ENCODE peak calls at places on chromosomes 13 and 19, in five cellular contexts. G, E, J, K and Y are unnamed samples.

GRCh38 chr19:40163541-40164129 is 27.6 kb upstream of the MAP3K10 start:
- DNase-seq in E (no peak), G (no peak), K (no peak), J (no peak), Y (no peak)

GRCh38 chr13:42046448-42046847 is 2.0 kb upstream of the DGKH start:
- DNase-seq in J (no peak), E (no peak), K (no peak), G (no peak), Y (no peak)

GRCh38 chr19:57850553-57851017 is 926 bp downstream of the ZNF587 start:
- DNase-seq in K (peak; percentile 78), G (peak; percentile 29), E (peak; percentile 28), J (peak; percentile 56), Y (peak; percentile 63)

GRCh38 chr19:49741210-49741844 is 21.8 kb downstream of the TSKS start:
- DNase-seq in J (no peak), G (peak; percentile 42), E (no peak), K (no peak), Y (no peak)

GRCh38 chr13:27182054-27182453 is 10.4 kb upstream of the USP12 start:
- DNase-seq in G (no peak), K (no peak), J (no peak), E (no peak), Y (no peak)

GRCh38 chr13:26538363-26539317 is 18.8 kb upstream of the WASF3 start:
- DNase-seq in G (no peak), K (no peak), E (no peak), J (no peak), Y (peak; percentile 15)

GRCh38 chr19:54312436-54313362 is at the start of gene LILRA5:
- DNase-seq in J (no peak), E (no peak), G (no peak), K (no peak), Y (no peak)

GRCh38 chr13:82747948-82748347 is 1134.3 kb downstream of the SLITRK1 start:
- DNase-seq in K (no peak), G (no peak), E (peak; percentile 43), J (no peak), Y (peak; percentile 66)

GRCh38 chr13:77696006-77696862 is 1.3 kb upstream of the SLAIN1 start:
- DNase-seq in J (peak; percentile 69), E (no peak), G (no peak), K (no peak), Y (no peak)

GRCh38 chr19:17942582-17943283 is 9.9 kb downstream of the CCDC124 start:
- DNase-seq in G (no peak), E (no peak), J (no peak), K (no peak), Y (no peak)

GRCh38 chr19:48059331-48059730 is 15.5 kb upstream of the CABP5 start:
- DNase-seq in J (no peak), G (peak; percentile 7), K (no peak), E (no peak), Y (no peak)

GRCh38 chr13:95643471-95643813 is 1.1 kb downstream of the DZIP1 start:
- DNase-seq in G (peak; percentile 6), E (peak; percentile 60), J (peak; percentile 53), K (peak; percentile 57), Y (peak; percentile 58)

GRCh38 chr13:99268822-99269221 is 10.6 kb upstream of the GPR18 start:
- DNase-seq in K (no peak), E (no peak), G (no peak), J (no peak), Y (no peak)

GRCh38 chr13:74203576-74203975 is 69.4 kb upstream of the KLF12 start:
- DNase-seq in G (no peak), K (no peak), J (no peak), E (peak; percentile 75), Y (peak; percentile 37)

GRCh38 chr19:51807111-51807701 is 12.2 kb downstream of the FPR3 start:
- DNase-seq in J (no peak), E (no peak), K (peak; percentile 63), G (peak; percentile 52), Y (peak; percentile 32)

GRCh38 chr19:11560404-11560988 is 1.5 kb upstream of the ELOF1 start:
- DNase-seq in J (peak; percentile 91), E (peak; percentile 77), G (peak; percentile 80), K (peak; percentile 39), Y (peak; percentile 74)

GRCh38 chr13:104357174-104357573 is 1291.0 kb upstream of the SLC10A2 start:
- DNase-seq in J (peak; percentile 18), K (no peak), E (no peak), G (no peak), Y (no peak)

GRCh38 chr13:30607908-30608307 is 9.8 kb upstream of the USPL1 start:
- DNase-seq in E (no peak), G (no peak), J (no peak), K (peak; percentile 38), Y (no peak)

GRCh38 chr19:37983153-37983552 is 76.1 kb downstream of the SIPA1L3 start:
- DNase-seq in G (no peak), K (no peak), E (peak; percentile 24), J (no peak), Y (no peak)

GRCh38 chr19:33195711-33196347 is 1.7 kb downstream of the LRP3 start:
- DNase-seq in E (no peak), G (no peak), J (no peak), K (no peak), Y (no peak)

GRCh38 chr19:33194527-33194883 is 375 bp downstream of the LRP3 start:
- DNase-seq in E (no peak), G (no peak), J (peak; percentile 47), K (no peak), Y (peak; percentile 55)

GRCh38 chr19:33196446-33197193 is 2.5 kb downstream of the LRP3 start:
- DNase-seq in K (no peak), G (no peak), E (no peak), J (no peak), Y (no peak)

GRCh38 chr19:33193864-33194362 is at the start of gene LRP3:
- DNase-seq in J (peak; percentile 84), E (peak; percentile 22), G (no peak), K (no peak), Y (peak; percentile 54)

GRCh38 chr19:33194884-33195710 is 967 bp downstream of the LRP3 start:
- DNase-seq in G (peak; percentile 67), E (peak; percentile 60), K (no peak), J (peak; percentile 59), Y (peak; percentile 70)
- TF ChIP-seq EZH2 in G (no peak), E (no peak), K (no peak), J (no peak), Y (no peak)

GRCh38 chr19:19579533-19580361 is 38.7 kb downstream of the PBX4 start:
- DNase-seq in G (no peak), J (peak; percentile 35), E (no peak), K (no peak), Y (no peak)
- H3K9ac ChIP-seq in G (no peak overlapping the region), J (no peak overlapping the region), E (no peak overlapping the region), K (no peak overlapping the region), Y (no peak overlapping the region)

GRCh38 chr19:407501-408440 is 1.2 kb downstream of the C2CD4C start:
- DNase-seq in K (no peak), G (no peak), J (no peak), E (no peak), Y (no peak)

GRCh38 chr19:408441-409005 is 424 bp downstream of the C2CD4C start:
- DNase-seq in K (no peak), G (no peak), J (no peak), E (no peak), Y (no peak)

GRCh38 chr19:410243-410781 is 1.4 kb upstream of the C2CD4C start:
- DNase-seq in K (no peak), J (no peak), G (no peak), E (no peak), Y (no peak)

GRCh38 chr19:409006-409514 is at the start of gene C2CD4C:
- DNase-seq in K (no peak), E (no peak), J (peak; percentile 71), G (no peak), Y (peak; percentile 56)

DNA sequence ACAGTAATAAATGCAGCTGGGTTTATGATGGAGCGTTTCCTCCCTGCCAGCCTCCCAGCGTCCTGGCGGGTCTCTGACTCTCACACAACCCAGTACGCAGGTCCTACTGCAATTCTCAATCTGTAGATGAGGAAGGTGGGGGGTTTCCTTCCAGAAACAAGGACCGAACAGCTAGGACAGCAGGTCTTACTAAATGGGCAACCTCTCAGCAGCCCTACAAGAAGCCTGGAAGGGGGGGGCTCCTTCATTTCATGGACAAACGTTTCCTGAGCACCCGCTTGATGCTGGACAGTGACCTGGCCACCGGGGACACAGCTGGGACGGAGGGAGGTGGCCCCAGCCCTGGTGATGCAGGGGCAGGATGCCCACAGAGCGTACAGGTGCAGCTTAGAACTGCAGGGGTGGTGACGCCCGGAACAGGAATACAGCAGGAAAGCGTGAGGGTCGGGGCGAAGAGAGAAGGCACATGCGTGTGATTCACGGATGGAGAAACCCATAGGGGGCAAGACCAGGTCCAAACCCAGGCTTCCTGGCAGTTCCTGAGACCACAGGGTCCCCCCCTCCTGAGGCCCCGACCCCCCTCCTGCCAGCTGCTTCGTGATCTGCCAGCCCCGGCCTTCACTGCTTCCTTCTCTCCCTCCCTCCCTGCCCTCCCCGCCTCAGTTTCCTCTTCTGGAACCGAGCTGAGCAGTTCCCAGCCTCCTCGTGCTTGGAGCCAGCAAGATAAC is 732 bp upstream of the C2CD4C start:
- DNase-seq in E (no peak), K (no peak), G (no peak), J (no peak), Y (no peak)
- TF ChIP-seq EZH2 in E (peak; percentile 95), K (peak; percentile 94), G (peak; percentile 91), J (no peak), Y (peak; percentile 70)

GRCh38 chr19:4052993-4053422 is 13.7 kb downstream of the ZBTB7A start:
- DNase-seq in K (no peak), G (peak; percentile 36), E (no peak), J (no peak), Y (no peak)

GRCh38 chr19:4054471-4055208 is 12.1 kb downstream of the ZBTB7A start:
- DNase-seq in J (no peak), E (no peak), K (no peak), G (no peak), Y (peak; percentile 1)

GRCh38 chr19:4055209-4055552 is 11.5 kb downstream of the ZBTB7A start:
- DNase-seq in E (no peak), J (no peak), K (no peak), G (no peak), Y (no peak)

GRCh38 chr19:4052114-4052992 is 14.3 kb downstream of the ZBTB7A start:
- DNase-seq in J (no peak), K (peak; percentile 91), E (peak; percentile 50), G (peak; percentile 95), Y (peak; percentile 81)

GRCh38 chr19:4053423-4054324 is 13.0 kb downstream of the ZBTB7A start:
- DNase-seq in E (no peak), G (no peak), J (no peak), K (no peak), Y (peak; percentile 2)
- H3K9ac ChIP-seq in E (no peak overlapping the region), G (no peak overlapping the region), J (no peak overlapping the region), K (no peak overlapping the region), Y (no peak overlapping the region)

GRCh38 chr19:2181618-2181997 is 17.9 kb downstream of the DOT1L start:
- DNase-seq in E (no peak), K (no peak), G (no peak), J (no peak), Y (no peak)

GRCh38 chr19:2180114-2180513 is 16.4 kb downstream of the DOT1L start:
- DNase-seq in E (no peak), G (no peak), J (no peak), K (no peak), Y (no peak)

GRCh38 chr19:2176336-2176994 is 12.7 kb downstream of the DOT1L start:
- DNase-seq in K (peak; percentile 13), G (no peak), E (no peak), J (no peak), Y (no peak)

GRCh38 chr19:2180881-2181617 is 17.3 kb downstream of the DOT1L start:
- DNase-seq in G (no peak), J (no peak), E (no peak), K (no peak), Y (no peak)

GRCh38 chr19:2179095-2179494 is 15.4 kb downstream of the DOT1L start:
- DNase-seq in K (no peak), G (no peak), J (no peak), E (no peak), Y (no peak)
- TF ChIP-seq EZH2 in K (no peak), G (no peak), J (no peak), E (no peak), Y (no peak)